ENCODE peak calls at places on chromosomes 13 and 19, in six cellular contexts. U is body of pancreas; X is effector memory CD4-positive, alpha-beta T cell; A is heart left ventricle; P is AG04450; L is right lobe of liver. I is an unnamed sample. For H3K9me3, the result is how much of the 10 kb centered on the place peaks cover.

GRCh38 chr13:44843403-44843802 is 145.9 kb downstream of the NUFIP1 start:
- DNase-seq in U (no peak), X (no peak), A (no peak), P (no peak), L (no peak), I (no peak)

GRCh38 chr13:61406275-61406674 is 9.4 kb downstream of the PCDH20 start:
- DNase-seq in U (no peak), X (no peak), A (no peak), P (no peak), L (no peak), I (no peak)

GRCh38 chr19:35260694-35261304 is 8.0 kb upstream of the USF2 start:
- DNase-seq in U (no peak), X (no peak), A (no peak), P (no peak), L (no peak), I (no peak)

GRCh38 chr13:107715496-107715895 is 499.8 kb downstream of the LIG4 start:
- DNase-seq in U (no peak), X (no peak), A (no peak), P (no peak), L (no peak), I (no peak)

GRCh38 chr19:51735759-51736449 is 12.1 kb upstream of the HAS1 start:
- DNase-seq in U (peak), X (no peak), A (peak), P (no peak), L (peak), I (no peak)

GRCh38 chr19:2070436-2070827 is 19.4 kb upstream of the MKNK2 start:
- DNase-seq in U (peak), X (no peak), A (no peak), P (no peak), L (no peak), I (no peak)

GRCh38 chr13:30079501-30079900 is 227.8 kb downstream of the KATNAL1 start:
- DNase-seq in U (no peak), X (no peak), A (no peak), P (no peak), L (no peak), I (no peak)

GRCh38 chr19:22257916-22258315 is 28.3 kb upstream of the ZNF729 start:
- DNase-seq in U (no peak), X (no peak), A (no peak), P (no peak), L (no peak), I (no peak)

GRCh38 chr13:51628059-51628852 is 44.0 kb downstream of the WDFY2 start:
- DNase-seq in U (no peak), X (no peak), A (peak), P (no peak), L (no peak), I (no peak)

GRCh38 chr13:99995503-99996176 is 14.1 kb downstream of the ZIC2 start:
- DNase-seq in U (no peak), X (no peak), A (no peak), P (no peak), L (no peak), I (no peak)

GRCh38 chr19:34230833-34231232 is 23.5 kb upstream of the GARRE1 start:
- DNase-seq in U (no peak), X (no peak), A (no peak), P (no peak), L (no peak), I (no peak)

GRCh38 chr13:48979892-48980291 is 4.2 kb downstream of the FNDC3A start:
- DNase-seq in U (no peak), X (no peak), A (no peak), P (no peak), L (no peak), I (no peak)

GRCh38 chr19:11345122-11345752 is 831 bp downstream of the TMEM205 start:
- DNase-seq in U (peak), X (no peak), A (peak), P (no peak), L (no peak), I (no peak)

GRCh38 chr13:92622905-92623304 is 603.7 kb upstream of the GPC6 start:
- DNase-seq in U (no peak), X (no peak), A (no peak), P (no peak), L (no peak), I (no peak)

GRCh38 chr13:32330438-32330837 is 15.1 kb downstream of the BRCA2 start:
- DNase-seq in U (no peak), X (no peak), A (no peak), P (no peak), L (no peak), I (no peak)

GRCh38 chr19:51330366-51330765 is 11.6 kb downstream of the VSIG10L start:
- DNase-seq in U (no peak), X (no peak), A (no peak), P (no peak), L (no peak), I (no peak)

GRCh38 chr13:46687810-46688209 is 109.2 kb downstream of the ESD start:
- DNase-seq in U (peak), X (no peak), A (no peak), P (no peak), L (no peak), I (no peak)

GRCh38 chr13:51330741-51331140 is 8.8 kb upstream of the SERPINE3 start:
- DNase-seq in U (no peak), X (no peak), A (no peak), P (no peak), L (no peak), I (no peak)

GRCh38 chr19:15418588-15419412 is at the start of gene AKAP8L:
- DNase-seq in U (peak), X (peak), A (peak), P (peak), L (peak), I (peak)

GRCh38 chr13:26583662-26584061 is 26.2 kb downstream of the WASF3 start:
- DNase-seq in U (no peak), X (no peak), A (no peak), P (no peak), L (no peak), I (no peak)

GRCh38 chr19:16022681-16023557 is 53.4 kb upstream of the TPM4 start:
- DNase-seq in U (no peak), X (no peak), A (no peak), P (no peak), L (peak), I (no peak)

GRCh38 chr19:48629599-48630288 is 7.4 kb downstream of the DBP start:
- DNase-seq in U (no peak), X (no peak), A (peak), P (no peak), L (peak), I (no peak)

GRCh38 chr13:27211771-27212364 is 39.5 kb upstream of the RPL21 start:
- DNase-seq in U (no peak), X (no peak), A (no peak), P (peak), L (no peak), I (no peak)

GRCh38 chr19:16351133-16351809 is 26.6 kb downstream of the KLF2 start:
- DNase-seq in U (no peak), X (no peak), A (no peak), P (no peak), L (no peak), I (no peak)

GRCh38 chr19:50718255-50719118 is 1.1 kb downstream of the SHANK1 start:
- DNase-seq in U (no peak), X (no peak), A (no peak), P (no peak), L (no peak), I (no peak)

GRCh38 chr19:5314012-5314906 is 26.4 kb downstream of the PTPRS start:
- DNase-seq in U (no peak), X (no peak), A (no peak), P (no peak), L (no peak), I (no peak)

GRCh38 chr13:41544824-41545707 is 87.7 kb downstream of the RGCC start:
- DNase-seq in U (no peak), X (no peak), A (no peak), P (no peak), L (no peak), I (no peak)

GRCh38 chr19:54069482-54069881 is 5.8 kb upstream of the VSTM1 start:
- DNase-seq in U (no peak), X (no peak), A (no peak), P (no peak), L (no peak), I (no peak)

GRCh38 chr13:97781891-97782305 is 171.6 kb upstream of the IPO5 start:
- DNase-seq in U (no peak), X (no peak), A (no peak), P (no peak), L (no peak), I (no peak)

GRCh38 chr13:76635232-76636021 is 250.8 kb downstream of the KCTD12 start:
- DNase-seq in U (no peak), X (no peak), A (no peak), P (no peak), L (no peak), I (no peak)

GRCh38 chr13:57633950-57634828 is 2.6 kb downstream of the PCDH17 start:
- DNase-seq in U (peak), X (no peak), A (peak), P (no peak), L (peak), I (no peak)

GRCh38 chr13:50119593-50119992 is 104.3 kb downstream of the KCNRG start:
- DNase-seq in U (no peak), X (no peak), A (no peak), P (no peak), L (no peak), I (no peak)

GRCh38 chr19:52296400-52296772 is 583 bp upstream of the ZNF480 start:
- DNase-seq in U (no peak), X (no peak), A (no peak), P (no peak), L (no peak), I (no peak)

GRCh38 chr19:7927605-7928333 is 1.8 kb upstream of the CTXN1 start:
- DNase-seq in U (peak), X (no peak), A (no peak), P (no peak), L (peak), I (no peak)

GRCh38 chr13:105847532-105848295 is 687.7 kb downstream of the EFNB2 start:
- DNase-seq in U (no peak), X (no peak), A (no peak), P (no peak), L (no peak), I (no peak)

GRCh38 chr19:56969726-56970125 is 129.2 kb upstream of the PEG3 start:
- DNase-seq in U (no peak), X (no peak), A (no peak), P (no peak), L (no peak), I (no peak)

GRCh38 chr19:56974554-56975207 is 134.2 kb upstream of the PEG3 start:
- DNase-seq in U (no peak), X (no peak), A (no peak), P (no peak), L (no peak), I (no peak)

GRCh38 chr19:56971230-56971629 is 130.7 kb upstream of the PEG3 start:
- DNase-seq in U (no peak), X (no peak), A (no peak), P (no peak), L (no peak), I (no peak)

GRCh38 chr19:56973713-56974553 is 133.4 kb upstream of the PEG3 start:
- DNase-seq in U (no peak), X (no peak), A (no peak), P (no peak), L (no peak), I (no peak)

DNA sequence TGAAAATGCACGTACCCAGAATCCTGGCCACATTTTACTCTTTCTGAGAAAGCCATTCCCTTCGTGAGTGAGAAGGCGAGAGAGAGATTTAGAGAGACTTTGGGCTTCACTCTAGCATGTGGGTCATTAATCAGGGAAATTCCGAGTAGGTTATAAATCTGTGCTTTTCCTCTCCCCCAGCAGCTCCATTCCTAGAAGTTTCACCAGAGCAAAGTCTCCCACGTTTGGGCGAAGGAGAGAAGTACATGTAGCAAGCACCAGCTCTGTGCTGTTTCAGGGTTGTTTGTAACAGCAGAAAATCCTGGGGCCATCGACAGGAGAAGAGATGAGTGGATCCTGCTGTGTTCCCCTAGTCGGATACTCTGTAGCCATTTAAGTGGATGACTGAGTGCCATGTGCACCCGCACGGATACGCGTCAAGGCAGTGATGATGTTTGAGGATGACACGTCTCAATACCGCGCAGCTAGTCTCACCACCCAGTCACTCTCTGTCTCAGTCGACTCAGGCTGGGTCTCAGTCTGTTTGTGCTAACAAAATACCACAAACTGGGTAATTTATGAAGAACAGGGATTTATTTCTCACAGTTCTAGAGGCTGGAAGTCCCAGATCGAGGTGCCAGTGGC is 131.9 kb upstream of the PEG3 start:
- DNase-seq in U (no peak), X (no peak), A (no peak), P (no peak), L (no peak), I (no peak)
- H3K9me3 ChIP-seq in U (under half), X (under half), A (under half), P (half or more), L (under half), I (under half)

GRCh38 chr19:19475845-19476828 is 39.2 kb downstream of the TSSK6 start:
- DNase-seq in U (no peak), X (no peak), A (no peak), P (no peak), L (no peak), I (no peak)
- H3K9me3 ChIP-seq in U (under half), X (under half), A (under half), P (under half), L (under half), I (under half)

GRCh38 chr19:57867868-57868492 is 18.3 kb downstream of the ZNF587 start:
- DNase-seq in U (no peak), X (no peak), A (no peak), P (no peak), L (no peak), I (no peak)

GRCh38 chr19:57872450-57872849 is 16.4 kb downstream of the ZNF814 start:
- DNase-seq in U (no peak), X (no peak), A (no peak), P (no peak), L (no peak), I (no peak)

DNA sequence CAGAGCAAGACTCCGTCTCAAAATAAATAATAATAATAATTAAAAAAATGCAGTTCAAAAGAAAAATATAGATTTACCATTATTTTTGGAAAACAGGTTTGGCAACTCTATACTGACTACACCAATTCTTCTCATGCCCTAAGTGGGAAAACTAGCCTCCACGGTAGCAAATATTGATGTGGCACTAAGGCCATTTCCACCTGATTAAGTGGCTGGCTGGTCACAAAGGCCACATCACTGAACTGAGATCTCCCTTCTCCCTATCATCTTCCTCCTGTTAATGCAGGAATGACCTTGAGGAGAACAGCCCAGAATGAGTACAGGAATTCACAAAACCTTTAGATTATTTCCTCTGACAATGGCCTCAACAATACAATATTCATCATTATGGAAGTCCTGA is 18.6 kb downstream of the ZNF814 start:
- DNase-seq in U (no peak), X (no peak), A (no peak), P (no peak), L (no peak), I (no peak)
- H3K9me3 ChIP-seq in U (half or more), X (half or more), A (half or more), P (half or more), L (under half), I (half or more)

GRCh38 chr19:13342672-13343071 is 163.6 kb downstream of the CACNA1A start:
- DNase-seq in U (no peak), X (no peak), A (no peak), P (no peak), L (no peak), I (no peak)

GRCh38 chr19:13334801-13335481 is 171.3 kb downstream of the CACNA1A start:
- DNase-seq in U (no peak), X (no peak), A (no peak), P (no peak), L (no peak), I (no peak)

GRCh38 chr19:13339869-13340268 is 166.4 kb downstream of the CACNA1A start:
- DNase-seq in U (no peak), X (no peak), A (no peak), P (no peak), L (no peak), I (no peak)

GRCh38 chr19:13337181-13337580 is 169.1 kb downstream of the CACNA1A start:
- DNase-seq in U (no peak), X (no peak), A (no peak), P (no peak), L (no peak), I (no peak)
- H3K9me3 ChIP-seq in U (under half), X (under half), A (under half), P (under half), L (under half), I (under half)

DNA sequence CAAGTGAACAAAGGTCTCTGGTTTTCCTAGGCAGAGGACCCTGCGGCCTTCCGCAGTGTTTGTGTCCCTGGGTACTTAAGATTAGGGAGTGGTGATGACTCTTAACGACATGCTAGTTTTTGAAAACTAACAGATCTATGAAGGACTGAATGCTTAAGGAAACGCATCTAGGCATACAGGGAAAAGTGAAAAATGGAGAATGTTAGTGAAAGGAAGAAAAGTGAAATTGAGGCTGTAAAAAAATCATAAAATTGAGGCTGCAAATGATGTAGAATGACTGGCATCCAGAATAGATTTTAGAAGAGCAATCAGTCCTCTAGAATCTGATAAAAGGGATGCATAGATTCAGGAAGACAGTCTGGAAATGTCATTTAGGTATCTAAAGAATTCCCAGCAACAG is 3.5 kb downstream of the ZNF260 start:
- DNase-seq in U (no peak), X (no peak), A (no peak), P (no peak), L (no peak), I (no peak)
- H3K9me3 ChIP-seq in U (under half), X (under half), A (half or more), P (under half), L (under half), I (under half)

DNA sequence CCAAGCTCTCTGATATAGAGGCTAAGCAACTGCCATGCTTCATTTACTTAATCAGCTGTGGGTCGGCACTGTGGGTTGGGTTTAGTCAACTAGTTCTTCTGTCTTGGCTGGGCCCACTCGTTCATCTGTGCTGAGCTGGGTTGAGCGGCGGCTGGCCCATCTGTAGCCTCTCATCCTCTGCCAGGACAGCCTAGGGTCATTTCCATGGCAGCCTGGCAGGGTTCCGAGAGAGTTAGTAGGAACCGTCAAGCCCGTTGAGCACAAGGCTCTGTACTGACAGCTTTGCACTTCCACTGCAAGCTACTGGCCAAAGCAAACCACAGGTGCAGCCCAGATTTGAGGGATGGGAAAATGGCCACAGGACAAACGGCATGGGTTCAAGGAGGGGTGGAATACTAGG is 6.6 kb upstream of the ZNF835 start:
- DNase-seq in U (no peak), X (no peak), A (no peak), P (no peak), L (no peak), I (no peak)
- H3K9me3 ChIP-seq in U (under half), X (under half), A (under half), P (half or more), L (under half), I (under half)

GRCh38 chr19:43847884-43848283 is 20.8 kb downstream of the ZNF283 start:
- DNase-seq in U (no peak), X (no peak), A (no peak), P (no peak), L (no peak), I (no peak)

GRCh38 chr19:43847246-43847645 is 20.1 kb downstream of the ZNF283 start:
- DNase-seq in U (no peak), X (no peak), A (no peak), P (no peak), L (no peak), I (no peak)

GRCh38 chr19:43839139-43839538 is 12.0 kb downstream of the ZNF283 start:
- DNase-seq in U (no peak), X (no peak), A (no peak), P (no peak), L (no peak), I (no peak)

DNA sequence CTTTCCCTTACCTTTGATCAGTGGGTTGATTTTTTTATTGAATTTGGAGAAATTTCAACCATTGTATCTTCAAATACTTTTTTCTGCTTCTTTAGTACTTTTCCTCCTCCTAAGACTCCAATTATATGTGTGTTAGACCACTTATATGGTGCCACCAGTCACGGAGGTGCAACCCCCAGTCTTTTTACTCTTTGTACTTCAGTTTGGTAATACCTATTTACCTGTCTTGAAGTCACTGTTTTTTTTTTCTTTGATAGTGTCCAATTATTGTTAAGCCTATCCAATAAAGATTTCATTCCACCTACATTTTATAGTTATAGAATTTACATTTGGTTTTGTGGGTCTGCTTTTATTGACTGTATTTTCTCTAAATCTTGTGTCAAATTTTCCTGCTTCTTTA is 14.9 kb downstream of the ZNF283 start:
- DNase-seq in U (no peak), X (no peak), A (no peak), P (no peak), L (no peak), I (no peak)
- H3K9me3 ChIP-seq in U (half or more), X (under half), A (half or more), P (under half), L (under half), I (under half)

GRCh38 chr13:94778986-94779385 is 66.6 kb upstream of the SOX21 start:
- DNase-seq in U (no peak), X (no peak), A (no peak), P (no peak), L (no peak), I (no peak)
- H3K9me3 ChIP-seq in U (under half), X (under half), A (under half), P (under half), L (under half), I (under half)